ENCODE peak calls at places on chromosomes 11 and 22, in six cellular contexts. N is GM23338, G is HCT116, H is A549, I is Panc1, O is K562. Q is an unnamed sample.

GRCh38 chr22:40436460-40437431 is 66.4 kb downstream of the SGSM3 start:
- DNase-seq in N (peak; percentile 79), G (peak; percentile 53), H (peak; percentile 70), I (peak; percentile 36), O (peak; percentile 84), Q (peak; percentile 87)

GRCh38 chr22:38412435-38413084 is 42.4 kb downstream of the KCNJ4 start:
- DNase-seq in N (peak; percentile 66), G (no peak), H (no peak), I (no peak), O (peak; percentile 50), Q (no peak)

GRCh38 chr11:68164437-68164836 is 43.2 kb upstream of the CHKA start:
- DNase-seq in N (no peak), G (no peak), H (no peak), I (no peak), O (no peak), Q (no peak)

GRCh38 chr22:38272373-38273134 is at the start of gene TMEM184B:
- DNase-seq in N (peak; percentile 82), G (peak; percentile 18), H (peak; percentile 55), I (no peak), O (peak; percentile 79), Q (peak; percentile 53)

GRCh38 chr22:48707749-48708557 is 1119.7 kb downstream of the BRD1 start:
- DNase-seq in N (no peak), G (no peak), H (no peak), I (no peak), O (no peak), Q (no peak)

GRCh38 chr11:129955282-129955681 is 47.4 kb downstream of the PRDM10 start:
- DNase-seq in N (no peak), G (no peak), H (no peak), I (no peak), O (no peak), Q (no peak)

GRCh38 chr11:2804701-2805387 is 80.7 kb downstream of the CDKN1C start:
- DNase-seq in N (no peak), G (no peak), H (no peak), I (no peak), O (no peak), Q (no peak)

GRCh38 chr11:11841121-11841604 is 609 bp upstream of the USP47 start:
- DNase-seq in N (peak; percentile 52), G (peak; percentile 16), H (peak; percentile 49), I (no peak), O (peak; percentile 73), Q (peak; percentile 36)

GRCh38 chr11:59658036-59658435 is 10.8 kb downstream of the PATL1 start:
- DNase-seq in N (no peak), G (no peak), H (no peak), I (no peak), O (no peak), Q (no peak)

GRCh38 chr11:80118071-80118470 is 677.2 kb upstream of the TENM4 start:
- DNase-seq in N (no peak), G (no peak), H (no peak), I (no peak), O (no peak), Q (no peak)
- TF ChIP-seq REST in N (no peak), G (no peak), H (no peak), I (no peak), O (no peak), Q (no peak)

DNA sequence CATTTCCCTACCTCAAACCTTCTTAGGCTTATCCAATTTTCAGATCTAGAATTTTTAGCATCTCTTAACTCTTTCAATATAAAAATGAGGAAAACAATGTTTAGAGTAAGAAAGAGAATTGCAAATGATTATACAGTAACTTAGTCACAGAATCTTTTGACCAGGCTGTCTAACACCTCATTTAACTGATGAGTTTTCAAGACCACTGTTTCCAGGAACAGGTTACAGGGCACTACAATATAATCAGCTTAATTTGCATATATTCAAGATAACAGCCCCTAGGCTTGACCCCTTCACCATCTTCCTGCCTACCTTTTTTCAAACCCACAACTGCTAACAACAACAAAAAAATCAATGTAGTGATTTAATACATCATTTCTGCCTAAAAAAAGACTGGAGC is 12.7 kb downstream of the NUMA1 start:
- DNase-seq in N (no peak), G (no peak), H (no peak), I (no peak), O (no peak), Q (no peak)
- H3K27ac ChIP-seq in N (no peak overlapping the region), G (no peak overlapping the region), H (no peak overlapping the region), I (no peak overlapping the region), O (no peak overlapping the region), Q (no peak overlapping the region)

GRCh38 chr22:25403752-25404471 is 160.6 kb upstream of the GRK3 start:
- DNase-seq in N (peak; percentile 75), G (no peak), H (peak; percentile 29), I (no peak), O (peak; percentile 56), Q (peak; percentile 74)
- TF ChIP-seq CTCF in N (no peak), G (no peak), H (no peak), I (no peak), O (no peak), Q (no peak)

DNA sequence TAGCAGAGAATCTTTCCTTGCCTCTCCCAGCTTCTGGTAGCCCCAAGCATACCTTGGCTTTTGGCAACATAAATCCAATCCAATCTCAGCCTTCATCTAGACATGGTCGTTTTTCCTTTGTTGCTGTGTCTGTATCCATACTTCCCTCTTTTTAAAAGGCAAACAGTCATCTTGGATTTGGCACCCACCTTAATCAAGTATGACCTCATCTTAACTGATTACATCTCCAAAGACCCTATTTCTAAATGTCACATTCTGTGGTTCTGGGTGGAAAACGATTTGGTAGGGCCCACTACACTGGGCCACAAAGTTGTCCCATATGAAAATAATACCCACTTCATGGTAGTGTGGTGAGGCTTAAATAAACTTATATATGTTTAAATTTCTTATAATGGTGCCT is 852 bp downstream of the BUD13 start:
- DNase-seq in N (no peak), G (no peak), H (no peak), I (no peak), O (no peak), Q (no peak)
- TF ChIP-seq REST in N (no peak), G (no peak), H (no peak), I (no peak), O (no peak), Q (no peak)

Q was measured in HL-60.